ENCODE peak calls at places on chromosomes 11 and 22, in four cellular contexts. N is K562, E is HCT116, B is H1. T is an unnamed sample.

GRCh38 chr22:26122920-26123468 is 46.3 kb upstream of the SEZ6L start:
- DNase-seq in N (no peak), E (no peak), B (no peak), T (no peak)

GRCh38 chr11:54930930-54931329 is 224.3 kb downstream of the OR4A5 start:
- DNase-seq in N (no peak), E (no peak), B (no peak), T (no peak)

GRCh38 chr22:29268511-29269229 is 602 bp downstream of the EWSR1 start:
- DNase-seq in N (peak; percentile 62), E (peak; percentile 1), B (no peak), T (no peak)

GRCh38 chr11:15010860-15011259 is 38.7 kb upstream of the CALCA start:
- DNase-seq in N (no peak), E (no peak), B (no peak), T (no peak)

GRCh38 chr11:134566311-134566710 is 154.3 kb upstream of the B3GAT1 start:
- DNase-seq in N (no peak), E (no peak), B (peak; percentile 23), T (no peak)

GRCh38 chr11:130588471-130588870 is 140.0 kb downstream of the ADAMTS15 start:
- DNase-seq in N (no peak), E (no peak), B (no peak), T (no peak)

GRCh38 chr11:69051381-69052342 is 2.9 kb downstream of the TPCN2 start:
- DNase-seq in N (no peak), E (no peak), B (no peak), T (no peak)

GRCh38 chr22:32612834-32613233 is 138.2 kb downstream of the FBXO7 start:
- DNase-seq in N (no peak), E (no peak), B (no peak), T (no peak)

GRCh38 chr11:60926500-60926899 is 2.2 kb downstream of the TMEM132A start:
- DNase-seq in N (no peak), E (no peak), B (no peak), T (no peak)

GRCh38 chr11:73851046-73851764 is 25.4 kb downstream of the COA4 start:
- DNase-seq in N (peak; percentile 49), E (no peak), B (no peak), T (no peak)

GRCh38 chr22:35540600-35541253 is at the start of gene RASD2:
- DNase-seq in N (peak; percentile 14), E (no peak), B (peak; percentile 84), T (peak; percentile 67)

GRCh38 chr11:16801288-16801980 is 63.0 kb downstream of the C11orf58 start:
- DNase-seq in N (no peak), E (no peak), B (no peak), T (no peak)

GRCh38 chr11:63920870-63921417 is 4.0 kb upstream of the RCOR2 start:
- DNase-seq in N (peak; percentile 73), E (no peak), B (peak; percentile 94), T (no peak)

GRCh38 chr11:13440100-13440855 is 22.7 kb downstream of the BTBD10 start:
- DNase-seq in N (no peak), E (peak; percentile 3), B (no peak), T (peak; percentile 66)

GRCh38 chr22:47168441-47168840 is 406.0 kb downstream of the TBC1D22A start:
- DNase-seq in N (no peak), E (no peak), B (no peak), T (no peak)

GRCh38 chr11:8033312-8033715 is 46.2 kb downstream of the EIF3F start:
- DNase-seq in N (peak; percentile 78), E (peak; percentile 43), B (peak; percentile 88), T (peak; percentile 51)

GRCh38 chr11:76769645-76770586 is 13.2 kb upstream of the TSKU start:
- DNase-seq in N (no peak), E (no peak), B (no peak), T (peak; percentile 72)

GRCh38 chr11:57474017-57474750 is 13.9 kb downstream of the RTN4RL2 start:
- DNase-seq in N (peak; percentile 35), E (no peak), B (no peak), T (no peak)

GRCh38 chr11:45834298-45834756 is 12.9 kb upstream of the CRY2 start:
- DNase-seq in N (peak; percentile 95), E (no peak), B (no peak), T (no peak)

GRCh38 chr11:6926208-6927029 is at the start of gene ZNF215:
- DNase-seq in N (peak; percentile 96), E (peak; percentile 93), B (peak; percentile 88), T (no peak)

GRCh38 chr22:47605886-47606285 is 843.4 kb downstream of the TBC1D22A start:
- DNase-seq in N (no peak), E (no peak), B (no peak), T (no peak)

GRCh38 chr22:23124611-23125511 is 16.9 kb downstream of the RSPH14 start:
- DNase-seq in N (no peak), E (no peak), B (no peak), T (no peak)
- TF ChIP-seq JUND in N (no peak), E (no peak), B (no peak), T (no peak)

GRCh38 chr11:122440783-122441701 is 214.5 kb upstream of the UBASH3B start:
- DNase-seq in N (no peak), E (no peak), B (peak; percentile 54), T (no peak)
- TF ChIP-seq JUND in N (no peak), E (no peak), B (no peak), T (no peak)

DNA sequence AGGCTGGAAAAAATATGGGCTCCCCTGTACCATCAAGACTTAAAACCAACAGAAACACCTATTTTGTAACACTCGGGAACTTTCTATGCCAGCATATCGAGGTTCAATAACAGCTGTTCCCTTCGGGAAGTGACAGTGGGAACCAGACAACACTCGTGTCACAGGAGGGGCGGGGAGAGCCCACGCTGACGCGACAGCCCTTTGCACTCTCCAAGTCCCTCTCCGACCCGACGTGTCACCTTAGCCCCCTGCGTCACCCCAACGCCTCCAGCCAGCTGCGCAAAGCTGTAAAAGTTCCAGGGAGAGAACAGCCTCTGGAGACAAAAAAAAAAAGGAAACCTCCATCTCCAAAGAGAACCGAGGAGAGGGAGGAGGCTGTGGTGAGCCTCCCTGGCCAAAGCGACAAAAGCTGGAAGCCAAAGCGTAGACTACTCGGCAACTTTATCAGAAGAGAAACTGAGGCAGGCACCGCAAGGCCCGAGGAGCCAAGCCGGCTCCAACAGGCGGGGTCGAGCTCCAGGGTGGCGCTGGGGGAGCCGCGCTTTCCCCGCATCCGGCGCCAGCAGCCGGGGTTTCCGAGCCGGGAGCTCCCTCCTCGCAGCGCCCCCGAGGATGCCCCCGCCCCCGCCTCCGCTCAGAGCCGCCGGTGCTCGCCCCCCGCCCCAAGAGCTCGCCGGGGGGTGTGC is 751 bp downstream of the ARFGAP3 start:
- DNase-seq in N (peak; percentile 51), E (no peak), B (peak; percentile 72), T (no peak)
- TF ChIP-seq JUND in N (no peak), E (no peak), B (no peak), T (no peak)

GRCh38 chr22:38218661-38219331 is 17.0 kb downstream of the MAFF start:
- DNase-seq in N (no peak), E (peak; percentile 75), B (peak; percentile 84), T (peak; percentile 89)
- TF ChIP-seq JUND in N (no peak), E (peak; percentile 67), B (peak; percentile 92), T (peak; percentile 77)

DNA sequence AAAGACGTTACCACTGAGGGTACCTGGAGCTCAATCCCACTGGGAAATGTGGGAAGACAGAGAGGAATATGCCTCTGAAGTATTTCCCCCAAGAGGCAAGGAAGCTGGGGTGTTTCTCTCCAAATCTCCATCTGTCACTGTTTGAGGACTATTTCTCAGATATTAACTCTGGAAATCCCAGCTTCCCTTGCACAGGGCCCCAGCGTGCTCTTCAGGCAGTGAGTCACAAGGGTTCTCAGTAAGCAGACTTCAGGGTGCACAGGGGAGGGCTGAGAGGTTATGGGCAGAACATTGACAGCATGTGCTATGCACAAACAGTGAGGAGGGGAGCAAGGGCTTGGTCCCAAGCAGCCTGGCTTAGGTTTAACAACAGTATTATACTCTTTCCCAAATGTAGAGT is 60.9 kb upstream of the EED start:
- DNase-seq in N (peak; percentile 86), E (no peak), B (no peak), T (no peak)
- TF ChIP-seq JUND in N (peak; percentile 86), E (no peak), B (no peak), T (no peak)

T was measured in T47D.